ENCODE peak calls at places on chromosomes 13 and 19, in ten cellular contexts. One of them, this sample, is unnamed.

GRCh38 chr13:73201601-73202000 is 142.8 kb downstream of the KLF5 start:
- DNase-seq in ascending aorta: no peak
- DNase-seq in breast epithelium: no peak
- DNase-seq in activated T-cell treated with anti-CD3 and anti-CD28 coated beads, Interleukin-2, amount 50 U/mL, for 72 hours: no peak
- DNase-seq in body of pancreas: no peak
- DNase-seq in cardiac fibroblast: no peak
- DNase-seq in HuH-7.5: no peak
- DNase-seq in fibroblast of lung: no peak
- DNase-seq in tibial nerve: no peak
- DNase-seq in brain microvascular endothelial cell: no peak
- DNase-seq in this sample: no peak

GRCh38 chr19:57374179-57374578 is 10.8 kb downstream of the TRAPPC2B start:
- DNase-seq in fibroblast of lung: no peak
- DNase-seq in tibial nerve: no peak
- DNase-seq in body of pancreas: no peak
- DNase-seq in ascending aorta: no peak
- DNase-seq in breast epithelium: no peak
- DNase-seq in brain microvascular endothelial cell: no peak
- DNase-seq in activated T-cell treated with anti-CD3 and anti-CD28 coated beads, Interleukin-2, amount 50 U/mL, for 72 hours: no peak
- DNase-seq in HuH-7.5: no peak
- DNase-seq in cardiac fibroblast: no peak
- DNase-seq in this sample: no peak

GRCh38 chr13:73429691-73430090 is 370.9 kb downstream of the KLF5 start:
- DNase-seq in body of pancreas: no peak
- DNase-seq in breast epithelium: no peak
- DNase-seq in HuH-7.5: no peak
- DNase-seq in activated T-cell treated with anti-CD3 and anti-CD28 coated beads, Interleukin-2, amount 50 U/mL, for 72 hours: no peak
- DNase-seq in tibial nerve: no peak
- DNase-seq in brain microvascular endothelial cell: no peak
- DNase-seq in cardiac fibroblast: peak
- DNase-seq in ascending aorta: no peak
- DNase-seq in fibroblast of lung: no peak
- DNase-seq in this sample: no peak

GRCh38 chr13:40388617-40389016 is 277.8 kb downstream of the FOXO1 start:
- DNase-seq in ascending aorta: peak
- DNase-seq in HuH-7.5: no peak
- DNase-seq in tibial nerve: no peak
- DNase-seq in breast epithelium: no peak
- DNase-seq in body of pancreas: no peak
- DNase-seq in cardiac fibroblast: peak
- DNase-seq in brain microvascular endothelial cell: peak
- DNase-seq in activated T-cell treated with anti-CD3 and anti-CD28 coated beads, Interleukin-2, amount 50 U/mL, for 72 hours: peak
- DNase-seq in fibroblast of lung: no peak
- DNase-seq in this sample: no peak

GRCh38 chr19:459724-460511 is 915 bp downstream of the SHC2 start:
- DNase-seq in ascending aorta: no peak
- DNase-seq in breast epithelium: peak
- DNase-seq in HuH-7.5: peak
- DNase-seq in tibial nerve: peak
- DNase-seq in body of pancreas: peak
- DNase-seq in fibroblast of lung: peak
- DNase-seq in brain microvascular endothelial cell: no peak
- DNase-seq in cardiac fibroblast: peak
- DNase-seq in activated T-cell treated with anti-CD3 and anti-CD28 coated beads, Interleukin-2, amount 50 U/mL, for 72 hours: peak
- DNase-seq in this sample: peak

GRCh38 chr13:81745391-81745790 is 1404.5 kb upstream of the SPRY2 start:
- DNase-seq in HuH-7.5: no peak
- DNase-seq in ascending aorta: no peak
- DNase-seq in cardiac fibroblast: no peak
- DNase-seq in activated T-cell treated with anti-CD3 and anti-CD28 coated beads, Interleukin-2, amount 50 U/mL, for 72 hours: no peak
- DNase-seq in tibial nerve: no peak
- DNase-seq in breast epithelium: no peak
- DNase-seq in brain microvascular endothelial cell: no peak
- DNase-seq in fibroblast of lung: no peak
- DNase-seq in body of pancreas: no peak
- DNase-seq in this sample: peak

GRCh38 chr19:44050740-44051653 is 839 bp upstream of the ZNF223 start:
- DNase-seq in breast epithelium: peak
- DNase-seq in activated T-cell treated with anti-CD3 and anti-CD28 coated beads, Interleukin-2, amount 50 U/mL, for 72 hours: no peak
- DNase-seq in fibroblast of lung: no peak
- DNase-seq in cardiac fibroblast: no peak
- DNase-seq in HuH-7.5: no peak
- DNase-seq in tibial nerve: no peak
- DNase-seq in body of pancreas: peak
- DNase-seq in brain microvascular endothelial cell: peak
- DNase-seq in ascending aorta: no peak
- DNase-seq in this sample: peak

GRCh38 chr19:48127561-48127960 is 16.9 kb upstream of the PLA2G4C start:
- DNase-seq in body of pancreas: no peak
- DNase-seq in breast epithelium: no peak
- DNase-seq in cardiac fibroblast: no peak
- DNase-seq in ascending aorta: no peak
- DNase-seq in brain microvascular endothelial cell: no peak
- DNase-seq in activated T-cell treated with anti-CD3 and anti-CD28 coated beads, Interleukin-2, amount 50 U/mL, for 72 hours: no peak
- DNase-seq in fibroblast of lung: no peak
- DNase-seq in HuH-7.5: no peak
- DNase-seq in tibial nerve: no peak
- DNase-seq in this sample: no peak

GRCh38 chr19:11347546-11347945 is 1.2 kb downstream of the CCDC159 start:
- DNase-seq in body of pancreas: no peak
- DNase-seq in fibroblast of lung: no peak
- DNase-seq in tibial nerve: no peak
- DNase-seq in brain microvascular endothelial cell: no peak
- DNase-seq in activated T-cell treated with anti-CD3 and anti-CD28 coated beads, Interleukin-2, amount 50 U/mL, for 72 hours: no peak
- DNase-seq in cardiac fibroblast: no peak
- DNase-seq in breast epithelium: no peak
- DNase-seq in HuH-7.5: no peak
- DNase-seq in ascending aorta: no peak
- DNase-seq in this sample: peak

GRCh38 chr13:113178070-113178895 is 19.8 kb downstream of the PROZ start:
- DNase-seq in brain microvascular endothelial cell: peak
- DNase-seq in HuH-7.5: no peak
- DNase-seq in body of pancreas: no peak
- DNase-seq in breast epithelium: no peak
- DNase-seq in cardiac fibroblast: peak
- DNase-seq in tibial nerve: no peak
- DNase-seq in activated T-cell treated with anti-CD3 and anti-CD28 coated beads, Interleukin-2, amount 50 U/mL, for 72 hours: no peak
- DNase-seq in fibroblast of lung: peak
- DNase-seq in ascending aorta: no peak
- DNase-seq in this sample: no peak

GRCh38 chr13:71751074-71751473 is 115.9 kb downstream of the DACH1 start:
- DNase-seq in body of pancreas: no peak
- DNase-seq in HuH-7.5: peak
- DNase-seq in ascending aorta: no peak
- DNase-seq in tibial nerve: no peak
- DNase-seq in activated T-cell treated with anti-CD3 and anti-CD28 coated beads, Interleukin-2, amount 50 U/mL, for 72 hours: no peak
- DNase-seq in fibroblast of lung: peak
- DNase-seq in brain microvascular endothelial cell: no peak
- DNase-seq in cardiac fibroblast: no peak
- DNase-seq in breast epithelium: no peak
- DNase-seq in this sample: no peak

GRCh38 chr19:57088125-57088524 is 31.7 kb upstream of the USP29 start:
- DNase-seq in brain microvascular endothelial cell: no peak
- DNase-seq in activated T-cell treated with anti-CD3 and anti-CD28 coated beads, Interleukin-2, amount 50 U/mL, for 72 hours: no peak
- DNase-seq in ascending aorta: no peak
- DNase-seq in body of pancreas: no peak
- DNase-seq in HuH-7.5: no peak
- DNase-seq in tibial nerve: no peak
- DNase-seq in fibroblast of lung: no peak
- DNase-seq in cardiac fibroblast: no peak
- DNase-seq in breast epithelium: no peak
- DNase-seq in this sample: peak

GRCh38 chr19:18294467-18294864 is 13.0 kb upstream of the JUND start:
- DNase-seq in tibial nerve: no peak
- DNase-seq in HuH-7.5: no peak
- DNase-seq in fibroblast of lung: no peak
- DNase-seq in body of pancreas: peak
- DNase-seq in cardiac fibroblast: no peak
- DNase-seq in brain microvascular endothelial cell: no peak
- DNase-seq in activated T-cell treated with anti-CD3 and anti-CD28 coated beads, Interleukin-2, amount 50 U/mL, for 72 hours: peak
- DNase-seq in ascending aorta: no peak
- DNase-seq in breast epithelium: no peak
- DNase-seq in this sample: no peak

GRCh38 chr19:32928806-32929205 is 43.0 kb downstream of the CEP89 start:
- DNase-seq in fibroblast of lung: no peak
- DNase-seq in HuH-7.5: no peak
- DNase-seq in activated T-cell treated with anti-CD3 and anti-CD28 coated beads, Interleukin-2, amount 50 U/mL, for 72 hours: no peak
- DNase-seq in ascending aorta: peak
- DNase-seq in breast epithelium: no peak
- DNase-seq in body of pancreas: no peak
- DNase-seq in cardiac fibroblast: no peak
- DNase-seq in brain microvascular endothelial cell: no peak
- DNase-seq in tibial nerve: no peak
- DNase-seq in this sample: no peak

GRCh38 chr19:45591004-45591637 is 6.5 kb upstream of the OPA3 start:
- DNase-seq in breast epithelium: peak
- DNase-seq in activated T-cell treated with anti-CD3 and anti-CD28 coated beads, Interleukin-2, amount 50 U/mL, for 72 hours: peak
- DNase-seq in cardiac fibroblast: no peak
- DNase-seq in brain microvascular endothelial cell: no peak
- DNase-seq in body of pancreas: peak
- DNase-seq in ascending aorta: no peak
- DNase-seq in tibial nerve: no peak
- DNase-seq in HuH-7.5: peak
- DNase-seq in fibroblast of lung: peak
- DNase-seq in this sample: peak

GRCh38 chr19:2775556-2776430 is 7.3 kb downstream of the SGTA start:
- DNase-seq in HuH-7.5: no peak
- DNase-seq in activated T-cell treated with anti-CD3 and anti-CD28 coated beads, Interleukin-2, amount 50 U/mL, for 72 hours: peak
- DNase-seq in brain microvascular endothelial cell: peak
- DNase-seq in body of pancreas: peak
- DNase-seq in breast epithelium: no peak
- DNase-seq in cardiac fibroblast: peak
- DNase-seq in ascending aorta: peak
- DNase-seq in fibroblast of lung: peak
- DNase-seq in tibial nerve: peak
- DNase-seq in this sample: no peak

GRCh38 chr19:15841875-15842569 is 26.6 kb upstream of the OR10H1 start:
- DNase-seq in activated T-cell treated with anti-CD3 and anti-CD28 coated beads, Interleukin-2, amount 50 U/mL, for 72 hours: peak
- DNase-seq in tibial nerve: no peak
- DNase-seq in cardiac fibroblast: no peak
- DNase-seq in HuH-7.5: no peak
- DNase-seq in ascending aorta: no peak
- DNase-seq in fibroblast of lung: no peak
- DNase-seq in breast epithelium: no peak
- DNase-seq in brain microvascular endothelial cell: no peak
- DNase-seq in body of pancreas: no peak
- DNase-seq in this sample: no peak

GRCh38 chr19:28303502-28303901 is 909.4 kb downstream of the UQCRFS1 start:
- DNase-seq in ascending aorta: no peak
- DNase-seq in HuH-7.5: no peak
- DNase-seq in activated T-cell treated with anti-CD3 and anti-CD28 coated beads, Interleukin-2, amount 50 U/mL, for 72 hours: no peak
- DNase-seq in tibial nerve: no peak
- DNase-seq in fibroblast of lung: no peak
- DNase-seq in brain microvascular endothelial cell: no peak
- DNase-seq in body of pancreas: no peak
- DNase-seq in cardiac fibroblast: no peak
- DNase-seq in breast epithelium: no peak
- DNase-seq in this sample: no peak

GRCh38 chr13:21242236-21242635 is 65.8 kb downstream of the MRPL57 start:
- DNase-seq in fibroblast of lung: no peak
- DNase-seq in HuH-7.5: no peak
- DNase-seq in breast epithelium: no peak
- DNase-seq in cardiac fibroblast: no peak
- DNase-seq in brain microvascular endothelial cell: no peak
- DNase-seq in ascending aorta: no peak
- DNase-seq in tibial nerve: no peak
- DNase-seq in activated T-cell treated with anti-CD3 and anti-CD28 coated beads, Interleukin-2, amount 50 U/mL, for 72 hours: no peak
- DNase-seq in body of pancreas: no peak
- DNase-seq in this sample: peak

GRCh38 chr19:41801031-41801430 is 4.6 kb downstream of the CEACAM3 start:
- DNase-seq in ascending aorta: peak
- DNase-seq in fibroblast of lung: no peak
- DNase-seq in activated T-cell treated with anti-CD3 and anti-CD28 coated beads, Interleukin-2, amount 50 U/mL, for 72 hours: no peak
- DNase-seq in breast epithelium: no peak
- DNase-seq in cardiac fibroblast: no peak
- DNase-seq in tibial nerve: no peak
- DNase-seq in body of pancreas: no peak
- DNase-seq in brain microvascular endothelial cell: no peak
- DNase-seq in HuH-7.5: no peak
- DNase-seq in this sample: no peak

GRCh38 chr19:38373907-38374331 is 452 bp upstream of the PSMD8 start:
- DNase-seq in ascending aorta: no peak
- DNase-seq in cardiac fibroblast: no peak
- DNase-seq in fibroblast of lung: no peak
- DNase-seq in activated T-cell treated with anti-CD3 and anti-CD28 coated beads, Interleukin-2, amount 50 U/mL, for 72 hours: no peak
- DNase-seq in body of pancreas: no peak
- DNase-seq in HuH-7.5: no peak
- DNase-seq in breast epithelium: no peak
- DNase-seq in brain microvascular endothelial cell: no peak
- DNase-seq in tibial nerve: no peak
- DNase-seq in this sample: no peak

GRCh38 chr19:11617207-11618062 is 20.2 kb downstream of the ZNF627 start:
- DNase-seq in breast epithelium: no peak
- DNase-seq in ascending aorta: no peak
- DNase-seq in fibroblast of lung: peak
- DNase-seq in activated T-cell treated with anti-CD3 and anti-CD28 coated beads, Interleukin-2, amount 50 U/mL, for 72 hours: no peak
- DNase-seq in cardiac fibroblast: no peak
- DNase-seq in HuH-7.5: no peak
- DNase-seq in body of pancreas: no peak
- DNase-seq in tibial nerve: no peak
- DNase-seq in brain microvascular endothelial cell: no peak
- DNase-seq in this sample: no peak

GRCh38 chr19:18479964-18480723 is 41.7 kb downstream of the ELL start:
- DNase-seq in tibial nerve: peak
- DNase-seq in breast epithelium: no peak
- DNase-seq in fibroblast of lung: peak
- DNase-seq in activated T-cell treated with anti-CD3 and anti-CD28 coated beads, Interleukin-2, amount 50 U/mL, for 72 hours: no peak
- DNase-seq in HuH-7.5: no peak
- DNase-seq in body of pancreas: peak
- DNase-seq in cardiac fibroblast: peak
- DNase-seq in brain microvascular endothelial cell: no peak
- DNase-seq in ascending aorta: peak
- DNase-seq in this sample: peak

GRCh38 chr13:31885994-31886393 is 145.6 kb upstream of the FRY start:
- DNase-seq in body of pancreas: no peak
- DNase-seq in HuH-7.5: no peak
- DNase-seq in brain microvascular endothelial cell: no peak
- DNase-seq in ascending aorta: no peak
- DNase-seq in activated T-cell treated with anti-CD3 and anti-CD28 coated beads, Interleukin-2, amount 50 U/mL, for 72 hours: no peak
- DNase-seq in cardiac fibroblast: no peak
- DNase-seq in fibroblast of lung: peak
- DNase-seq in breast epithelium: no peak
- DNase-seq in tibial nerve: no peak
- DNase-seq in this sample: peak

GRCh38 chr13:72505376-72505775 is 222.1 kb downstream of the MZT1 start:
- DNase-seq in breast epithelium: no peak
- DNase-seq in brain microvascular endothelial cell: no peak
- DNase-seq in tibial nerve: no peak
- DNase-seq in cardiac fibroblast: no peak
- DNase-seq in fibroblast of lung: no peak
- DNase-seq in HuH-7.5: no peak
- DNase-seq in activated T-cell treated with anti-CD3 and anti-CD28 coated beads, Interleukin-2, amount 50 U/mL, for 72 hours: no peak
- DNase-seq in body of pancreas: no peak
- DNase-seq in ascending aorta: no peak
- DNase-seq in this sample: no peak

GRCh38 chr13:108494991-108495661 is 134.3 kb upstream of the MYO16 start:
- DNase-seq in fibroblast of lung: peak
- DNase-seq in HuH-7.5: no peak
- DNase-seq in cardiac fibroblast: no peak
- DNase-seq in body of pancreas: no peak
- DNase-seq in tibial nerve: no peak
- DNase-seq in breast epithelium: no peak
- DNase-seq in activated T-cell treated with anti-CD3 and anti-CD28 coated beads, Interleukin-2, amount 50 U/mL, for 72 hours: no peak
- DNase-seq in brain microvascular endothelial cell: peak
- DNase-seq in ascending aorta: no peak
- DNase-seq in this sample: no peak

GRCh38 chr13:30341815-30342570 is 34.6 kb upstream of the KATNAL1 start:
- DNase-seq in tibial nerve: peak
- DNase-seq in cardiac fibroblast: peak
- DNase-seq in brain microvascular endothelial cell: peak
- DNase-seq in activated T-cell treated with anti-CD3 and anti-CD28 coated beads, Interleukin-2, amount 50 U/mL, for 72 hours: no peak
- DNase-seq in body of pancreas: peak
- DNase-seq in HuH-7.5: no peak
- DNase-seq in ascending aorta: peak
- DNase-seq in breast epithelium: peak
- DNase-seq in fibroblast of lung: peak
- DNase-seq in this sample: no peak

This sample was measured in WERI-Rb-1.